ENCODE peak calls at places on chromosome 20, in eight cellular contexts. U is A549; V is lung; Q is esophagus squamous epithelium; B is CD8-positive, alpha-beta T cell; F is thoracic aorta; N is CD4-positive, alpha-beta memory T cell; H is psoas muscle. Y is an unnamed sample.
A peak's percentile ranks its signal among the peaks of the same experiment; 100 is the strongest.

GRCh38 chr20:22282696-22283095 is 301.7 kb downstream of the FOXA2 start:
- DNase-seq in U (no peak), V (no peak), Q (no peak), B (no peak), F (no peak), N (no peak), H (no peak), Y (no peak)

GRCh38 chr20:46607191-46607848 is 43.9 kb downstream of the SLC13A3 start:
- DNase-seq in U (no peak), V (no peak), Q (no peak), B (no peak), F (no peak), N (no peak), H (no peak), Y (no peak)

GRCh38 chr20:22932236-22932635 is 102.9 kb upstream of the SSTR4 start:
- DNase-seq in U (no peak), V (no peak), Q (no peak), B (no peak), F (no peak), N (no peak), H (no peak), Y (no peak)

GRCh38 chr20:1524004-1524403 is 32.8 kb upstream of the SIRPB2 start:
- DNase-seq in U (no peak), V (no peak), Q (no peak), B (no peak), F (no peak), N (no peak), H (no peak), Y (no peak)

GRCh38 chr20:63744158-63744557 is 4.6 kb downstream of the SLC2A4RG start:
- DNase-seq in U (no peak), V (no peak), Q (no peak), B (no peak), F (no peak), N (no peak), H (peak; percentile 19), Y (no peak)

GRCh38 chr20:8930691-8931090 is 138.2 kb upstream of the PLCB4 start:
- DNase-seq in U (no peak), V (no peak), Q (no peak), B (no peak), F (no peak), N (no peak), H (no peak), Y (no peak)

GRCh38 chr20:20414640-20415274 is 46.9 kb downstream of the INSM1 start:
- DNase-seq in U (no peak), V (no peak), Q (no peak), B (no peak), F (no peak), N (no peak), H (no peak), Y (no peak)

GRCh38 chr20:24674921-24675605 is 205.6 kb downstream of the SYNDIG1 start:
- DNase-seq in U (no peak), V (no peak), Q (no peak), B (no peak), F (no peak), N (no peak), H (no peak), Y (no peak)

GRCh38 chr20:32012159-32012682 is 2.0 kb downstream of the CCM2L start:
- DNase-seq in U (no peak), V (no peak), Q (no peak), B (no peak), F (no peak), N (no peak), H (no peak), Y (no peak)

GRCh38 chr20:20571068-20571780 is 141.2 kb downstream of the RALGAPA2 start:
- DNase-seq in U (no peak), V (no peak), Q (no peak), B (no peak), F (no peak), N (no peak), H (no peak), Y (no peak)

GRCh38 chr20:48397689-48398005 is 430.2 kb downstream of the PREX1 start:
- DNase-seq in U (no peak), V (no peak), Q (no peak), B (no peak), F (no peak), N (no peak), H (no peak), Y (peak; percentile 66)

GRCh38 chr20:48398506-48399449 is 429.0 kb downstream of the PREX1 start:
- DNase-seq in U (no peak), V (no peak), Q (no peak), B (no peak), F (no peak), N (no peak), H (no peak), Y (no peak)

GRCh38 chr20:48401359-48401758 is 426.4 kb downstream of the PREX1 start:
- DNase-seq in U (no peak), V (no peak), Q (no peak), B (no peak), F (no peak), N (no peak), H (no peak), Y (no peak)

GRCh38 chr20:48403362-48403761 is 424.4 kb downstream of the PREX1 start:
- DNase-seq in U (no peak), V (no peak), Q (no peak), B (no peak), F (no peak), N (no peak), H (no peak), Y (no peak)

GRCh38 chr20:48400009-48400408 is 427.8 kb downstream of the PREX1 start:
- DNase-seq in U (no peak), V (no peak), Q (no peak), B (no peak), F (no peak), N (no peak), H (no peak), Y (no peak)
- H3K9me3 ChIP-seq in U (no peaks in the 10 kb centered on the region), V (no peaks in the 10 kb centered on the region), Q (no peaks in the 10 kb centered on the region), B (no peaks in the 10 kb centered on the region), F (no peaks in the 10 kb centered on the region), N (no peaks in the 10 kb centered on the region), H (no peaks in the 10 kb centered on the region), Y (no peaks in the 10 kb centered on the region)

GRCh38 chr20:15547109-15547508 is 1026.1 kb downstream of the KIF16B start:
- DNase-seq in U (no peak), V (no peak), Q (no peak), B (no peak), F (no peak), N (no peak), H (no peak), Y (no peak)
- H3K9me3 ChIP-seq in U (peaks cover 24% of the 10 kb centered on the region), V (peaks cover 6% of the 10 kb centered on the region), Q (no peaks in the 10 kb centered on the region), B (no peaks in the 10 kb centered on the region), F (no peaks in the 10 kb centered on the region), N (no peaks in the 10 kb centered on the region), H (no peaks in the 10 kb centered on the region), Y (no peaks in the 10 kb centered on the region)

GRCh38 chr20:61598586-61598985 is 346.5 kb downstream of the CDH4 start:
- DNase-seq in U (no peak), V (no peak), Q (no peak), B (no peak), F (no peak), N (no peak), H (no peak), Y (no peak)

GRCh38 chr20:61595216-61595615 is 343.2 kb downstream of the CDH4 start:
- DNase-seq in U (no peak), V (no peak), Q (no peak), B (no peak), F (no peak), N (no peak), H (no peak), Y (no peak)

GRCh38 chr20:61597996-61598395 is 345.9 kb downstream of the CDH4 start:
- DNase-seq in U (no peak), V (no peak), Q (no peak), B (no peak), F (no peak), N (no peak), H (no peak), Y (peak; percentile 9)

GRCh38 chr20:61590236-61590635 is 338.2 kb downstream of the CDH4 start:
- DNase-seq in U (no peak), V (no peak), Q (no peak), B (no peak), F (no peak), N (no peak), H (no peak), Y (no peak)

GRCh38 chr20:61594198-61594597 is 342.1 kb downstream of the CDH4 start:
- DNase-seq in U (no peak), V (no peak), Q (no peak), B (no peak), F (no peak), N (no peak), H (no peak), Y (no peak)
- H3K9me3 ChIP-seq in U (peaks cover 38% of the 10 kb centered on the region), V (peaks cover 38% of the 10 kb centered on the region), Q (no peaks in the 10 kb centered on the region), B (no peaks in the 10 kb centered on the region), F (peaks cover 18% of the 10 kb centered on the region), N (no peaks in the 10 kb centered on the region), H (peaks cover 13% of the 10 kb centered on the region), Y (no peaks in the 10 kb centered on the region)

GRCh38 chr20:56222201-56222600 is 26.3 kb upstream of the MC3R start:
- DNase-seq in U (no peak), V (no peak), Q (no peak), B (no peak), F (no peak), N (no peak), H (no peak), Y (no peak)
- H3K9me3 ChIP-seq in U (no peaks in the 10 kb centered on the region), V (peaks cover 8% of the 10 kb centered on the region), Q (no peaks in the 10 kb centered on the region), B (no peaks in the 10 kb centered on the region), F (no peaks in the 10 kb centered on the region), N (no peaks in the 10 kb centered on the region), H (peaks cover 4% of the 10 kb centered on the region), Y (no peaks in the 10 kb centered on the region)

GRCh38 chr20:55597526-55597925 is 407.8 kb downstream of the CBLN4 start:
- DNase-seq in U (no peak), V (no peak), Q (no peak), B (no peak), F (no peak), N (no peak), H (no peak), Y (no peak)
- H3K9me3 ChIP-seq in U (no peaks in the 10 kb centered on the region), V (no peaks in the 10 kb centered on the region), Q (no peaks in the 10 kb centered on the region), B (no peaks in the 10 kb centered on the region), F (no peaks in the 10 kb centered on the region), N (no peaks in the 10 kb centered on the region), H (no peaks in the 10 kb centered on the region), Y (no peaks in the 10 kb centered on the region)

DNA sequence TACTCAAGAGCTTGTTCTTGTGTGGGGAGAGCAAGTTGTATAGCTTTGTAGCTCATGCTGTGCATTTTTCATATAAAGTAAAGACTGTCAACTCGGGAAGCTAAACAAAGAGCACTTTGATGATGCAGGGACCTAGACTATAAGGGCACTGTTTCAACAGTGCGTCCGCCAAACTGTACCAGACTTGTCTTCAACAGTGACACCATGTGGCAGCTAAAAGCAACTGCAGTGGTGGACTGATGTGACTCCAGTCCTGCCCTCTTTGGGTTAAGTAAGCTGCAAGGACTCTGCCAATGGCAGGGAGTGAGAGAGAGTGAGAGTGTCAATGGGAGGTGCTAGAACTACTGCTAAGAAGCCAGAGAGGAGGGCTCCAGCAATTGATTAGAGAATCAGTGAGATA is 48.1 kb upstream of the MC3R start:
- DNase-seq in U (no peak), V (no peak), Q (no peak), B (no peak), F (no peak), N (no peak), H (no peak), Y (no peak)
- H3K9me3 ChIP-seq in U (peaks cover 8% of the 10 kb centered on the region), V (peaks cover 12% of the 10 kb centered on the region), Q (no peaks in the 10 kb centered on the region), B (no peaks in the 10 kb centered on the region), F (peaks cover 5% of the 10 kb centered on the region), N (no peaks in the 10 kb centered on the region), H (peaks cover 5% of the 10 kb centered on the region), Y (peaks cover 10% of the 10 kb centered on the region)

Y was measured in right cardiac atrium.